ENCODE peak calls at places on chromosomes 2 and 18, in seven cellular contexts. G, K, T, N, V, S and X are unnamed samples.
A peak's percentile ranks its signal among the peaks of the same experiment; 100 is the strongest.

GRCh38 chr2:28185881-28186280 is 206.8 kb upstream of the FOSL2 start:
- DNase-seq in S (no peak), N (no peak), G (no peak), V (no peak), K (no peak), T (peak; percentile 68), X (no peak)

GRCh38 chr18:43793910-43794309 is 516.6 kb upstream of the SYT4 start:
- DNase-seq in K (no peak), S (no peak), N (no peak), T (no peak), V (no peak), G (no peak), X (no peak)

GRCh38 chr2:162243305-162243693 is at the start of gene FAP:
- DNase-seq in G (no peak), T (no peak), N (no peak), K (no peak), V (peak; percentile 31), S (no peak), X (no peak)

GRCh38 chr2:200756618-200757321 is 54.9 kb upstream of the BZW1 start:
- DNase-seq in V (no peak), G (peak; percentile 77), N (no peak), K (peak; percentile 48), T (peak; percentile 89), S (no peak), X (peak; percentile 85)

GRCh38 chr2:169361706-169362345 is 508 bp downstream of the LRP2 start:
- DNase-seq in T (no peak), V (no peak), G (peak; percentile 11), N (no peak), S (peak; percentile 80), K (no peak), X (peak; percentile 85)

GRCh38 chr18:61998335-61998734 is 105.5 kb upstream of the RNF152 start:
- DNase-seq in G (no peak), K (no peak), V (no peak), T (no peak), N (no peak), S (no peak), X (no peak)

GRCh38 chr2:77469086-77469485 is 53.1 kb downstream of the LRRTM4 start:
- DNase-seq in V (no peak), S (no peak), N (no peak), K (no peak), G (no peak), T (no peak), X (no peak)

GRCh38 chr2:132909427-132909826 is 239.4 kb upstream of the LYPD1 start:
- DNase-seq in G (no peak), K (no peak), N (no peak), T (no peak), V (no peak), S (no peak), X (no peak)

GRCh38 chr18:78554944-78555608 is 424.5 kb upstream of the SALL3 start:
- DNase-seq in V (no peak), S (no peak), G (no peak), K (no peak), N (no peak), T (no peak), X (no peak)

GRCh38 chr18:47772374-47773248 is 157.8 kb downstream of the SMAD2 start:
- DNase-seq in S (peak; percentile 96), T (peak; percentile 44), K (peak; percentile 81), G (peak; percentile 39), N (no peak), V (no peak), X (peak; percentile 58)

GRCh38 chr2:71385008-71385407 is 53.4 kb downstream of the ZNF638 start:
- DNase-seq in T (no peak), G (no peak), V (no peak), K (no peak), S (no peak), N (no peak), X (no peak)

GRCh38 chr2:6846967-6847695 is 18.6 kb downstream of the CMPK2 start:
- DNase-seq in S (no peak), N (no peak), G (no peak), V (no peak), T (no peak), K (no peak), X (no peak)

GRCh38 chr2:6841537-6842287 is 24.0 kb downstream of the CMPK2 start:
- DNase-seq in K (no peak), G (no peak), V (no peak), N (no peak), S (no peak), T (no peak), X (no peak)

GRCh38 chr2:6845312-6845711 is 20.4 kb downstream of the CMPK2 start:
- DNase-seq in S (no peak), T (no peak), N (no peak), G (no peak), K (no peak), V (no peak), X (no peak)

GRCh38 chr2:6845903-6846302 is 19.8 kb downstream of the CMPK2 start:
- DNase-seq in K (no peak), N (no peak), G (no peak), V (no peak), T (no peak), S (no peak), X (no peak)

DNA sequence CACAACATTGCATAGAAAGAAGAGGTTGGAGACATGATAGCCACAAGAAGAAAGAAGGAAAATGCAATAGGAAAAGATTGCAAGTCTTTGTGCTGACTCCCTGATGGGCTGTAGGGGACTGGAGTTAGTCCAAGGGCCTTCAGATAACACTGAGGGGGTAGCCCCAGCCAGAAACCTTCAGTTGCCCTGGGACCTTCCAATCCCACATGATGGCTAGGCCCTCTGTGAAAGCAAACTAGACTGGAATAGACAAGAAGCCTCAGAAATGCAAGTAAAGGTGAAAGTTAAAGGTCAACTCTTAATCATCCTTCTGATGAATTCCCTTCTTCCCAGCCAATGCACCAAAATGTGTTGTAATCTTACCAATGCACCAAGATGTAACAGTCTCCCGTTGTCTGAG is 19.2 kb downstream of the CMPK2 start:
- DNase-seq in G (no peak), T (no peak), K (no peak), V (no peak), N (no peak), S (no peak), X (no peak)
- H3K9me3 ChIP-seq in G (peaks cover 23% of the 10 kb centered on the region), T (peaks cover 28% of the 10 kb centered on the region), K (peaks cover 14% of the 10 kb centered on the region), V (peaks cover 67% of the 10 kb centered on the region), N (peaks cover 17% of the 10 kb centered on the region), S (peaks cover 41% of the 10 kb centered on the region), X (peaks cover 28% of the 10 kb centered on the region)

GRCh38 chr18:80034852-80035406 is 695 bp downstream of the RBFA start:
- DNase-seq in V (no peak), N (no peak), T (no peak), K (no peak), G (no peak), S (no peak), X (no peak)
- TF ChIP-seq CTCF in V (no peak), N (peak; percentile 4), T (no peak), K (no peak), G (no peak), S (no peak), X (no peak)

GRCh38 chr2:14634223-14634884 is 1.8 kb downstream of the LRATD1 start:
- DNase-seq in S (peak; percentile 95), G (peak; percentile 82), T (no peak), V (peak; percentile 70), N (peak; percentile 76), K (peak; percentile 86), X (peak; percentile 62)
- H3K4me3 ChIP-seq in S (peak overlapping the region; percentile 85), G (peak overlapping the region; percentile 41), T (peak overlapping the region; percentile 52), V (peak overlapping the region; percentile 64), N (peak overlapping the region; percentile 47), K (peak overlapping the region; percentile 70), X (peak overlapping the region; percentile 21)

DNA sequence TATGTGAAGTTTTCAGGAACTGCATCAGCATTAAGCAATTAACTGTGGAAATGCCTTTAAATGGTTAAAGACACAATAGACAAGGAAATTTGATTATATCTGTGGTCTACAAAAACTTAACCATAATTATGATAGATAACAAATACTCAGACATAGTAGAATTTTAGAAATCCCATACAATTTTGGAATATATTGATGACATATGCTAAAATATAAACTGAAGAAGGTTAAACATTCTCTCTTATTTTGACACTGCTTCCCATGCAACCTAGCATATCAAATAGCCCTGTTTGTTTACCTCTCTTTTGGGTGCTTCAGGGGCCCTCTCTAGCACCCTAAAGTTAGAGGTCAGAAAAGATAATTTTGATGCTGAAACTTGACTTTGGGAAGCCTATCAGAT is 1274.8 kb upstream of the SLC39A10 start:
- DNase-seq in K (no peak), T (no peak), N (no peak), V (no peak), G (no peak), S (no peak), X (no peak)
- H3K9me3 ChIP-seq in K (no peaks in the 10 kb centered on the region), T (no peaks in the 10 kb centered on the region), N (no peaks in the 10 kb centered on the region), V (no peaks in the 10 kb centered on the region), G (peaks cover 10% of the 10 kb centered on the region), S (peaks cover 51% of the 10 kb centered on the region), X (peaks cover 32% of the 10 kb centered on the region)

GRCh38 chr2:196473617-196474016 is 165.9 kb upstream of the CCDC150 start:
- DNase-seq in K (no peak), V (no peak), T (no peak), S (no peak), N (no peak), G (no peak), X (no peak)

GRCh38 chr2:196463706-196464105 is 175.8 kb upstream of the CCDC150 start:
- DNase-seq in K (no peak), T (no peak), S (no peak), V (no peak), G (no peak), N (no peak), X (no peak)

GRCh38 chr2:196466581-196466980 is 172.9 kb upstream of the CCDC150 start:
- DNase-seq in G (no peak), T (no peak), N (no peak), V (no peak), S (no peak), K (no peak), X (no peak)

GRCh38 chr2:196464311-196464710 is 175.2 kb upstream of the CCDC150 start:
- DNase-seq in G (no peak), S (no peak), T (no peak), K (no peak), N (no peak), V (no peak), X (no peak)

GRCh38 chr2:196468394-196468793 is 171.1 kb upstream of the CCDC150 start:
- DNase-seq in K (no peak), T (no peak), S (no peak), V (no peak), G (no peak), N (no peak), X (no peak)
- TF ChIP-seq CTCF in K (no peak), T (no peak), S (peak; percentile 63), V (no peak), G (no peak), N (no peak), X (no peak)